ENCODE peak calls at places on chromosomes 11 and 22, in nine cellular contexts. N is stimulated activated naive CD4-positive, alpha-beta T cell; E is AML-193; S is heart right ventricle; J is progenitor cell of endocrine pancreas; L is NCI-H345; V is activated naive CD4-positive, alpha-beta T cell; Y is T-cell; X is IMR-90. B is an unnamed sample.
A peak's percentile ranks its signal among the peaks of the same experiment; 100 is the strongest.

GRCh38 chr11:70544774-70545625 is 146.7 kb downstream of the CTTN start:
- DNase-seq in N (no peak), E (no peak), S (no peak), J (no peak), L (no peak), V (no peak), Y (no peak), X (peak; percentile 23), B (no peak)

GRCh38 chr22:31346255-31346732 is at the start of gene PATZ1:
- DNase-seq in N (peak; percentile 87), E (peak; percentile 80), S (no peak), J (peak; percentile 67), L (peak; percentile 79), V (peak; percentile 64), Y (peak; percentile 82), X (peak; percentile 72), B (peak; percentile 57)

GRCh38 chr11:132531921-132532320 is 1000.4 kb downstream of the OPCML start:
- DNase-seq in N (no peak), E (no peak), S (no peak), J (no peak), L (no peak), V (no peak), Y (no peak), X (no peak), B (no peak)

GRCh38 chr11:80593981-80594380 is 1153.2 kb upstream of the TENM4 start:
- DNase-seq in N (no peak), E (peak; percentile 0), S (no peak), J (no peak), L (peak; percentile 21), V (no peak), Y (no peak), X (peak; percentile 44), B (peak; percentile 86)

GRCh38 chr11:2178906-2179494 is 7.4 kb upstream of the TH start:
- DNase-seq in N (no peak), E (no peak), S (no peak), J (no peak), L (no peak), V (no peak), Y (no peak), X (peak; percentile 37), B (peak; percentile 93)

GRCh38 chr11:79973701-79974626 is 533.1 kb upstream of the TENM4 start:
- DNase-seq in N (no peak), E (no peak), S (no peak), J (no peak), L (no peak), V (no peak), Y (no peak), X (peak; percentile 31), B (peak; percentile 16)

GRCh38 chr22:21642584-21643448 is 714 bp downstream of the SDF2L1 start:
- DNase-seq in N (no peak), E (peak; percentile 46), S (peak; percentile 30), J (peak; percentile 45), L (peak; percentile 63), V (no peak), Y (no peak), X (peak; percentile 44), B (peak; percentile 67)

GRCh38 chr11:75204012-75204674 is 36.4 kb upstream of the TPBGL start:
- DNase-seq in N (no peak), E (no peak), S (no peak), J (no peak), L (no peak), V (no peak), Y (no peak), X (no peak), B (no peak)

GRCh38 chr11:1772270-1773130 is 8.8 kb upstream of the CTSD start:
- DNase-seq in N (peak; percentile 15), E (peak; percentile 82), S (no peak), J (no peak), L (no peak), V (no peak), Y (no peak), X (peak; percentile 91), B (peak; percentile 91)

GRCh38 chr22:39917091-39917703 is 16.3 kb downstream of the GRAP2 start:
- DNase-seq in N (no peak), E (no peak), S (no peak), J (no peak), L (no peak), V (no peak), Y (no peak), X (no peak), B (no peak)

GRCh38 chr11:116333193-116333592 is 439.6 kb downstream of the BUD13 start:
- DNase-seq in N (no peak), E (no peak), S (no peak), J (no peak), L (no peak), V (no peak), Y (no peak), X (no peak), B (no peak)

GRCh38 chr11:69060806-69061712 is 12.3 kb downstream of the TPCN2 start:
- DNase-seq in N (no peak), E (no peak), S (no peak), J (no peak), L (no peak), V (no peak), Y (no peak), X (no peak), B (no peak)

GRCh38 chr22:39938509-39938908 is 21.7 kb upstream of the TMA7B start:
- DNase-seq in N (no peak), E (no peak), S (no peak), J (no peak), L (no peak), V (no peak), Y (no peak), X (no peak), B (no peak)

GRCh38 chr11:86515297-86516094 is 140.8 kb downstream of the CCDC81 start:
- DNase-seq in N (no peak), E (no peak), S (no peak), J (no peak), L (no peak), V (no peak), Y (no peak), X (peak; percentile 91), B (peak; percentile 83)

GRCh38 chr11:77968337-77968736 is 26.1 kb downstream of the INTS4 start:
- DNase-seq in N (no peak), E (no peak), S (no peak), J (no peak), L (no peak), V (no peak), Y (no peak), X (no peak), B (no peak)

GRCh38 chr11:59557940-59558643 is 46.8 kb downstream of the OR4D9 start:
- DNase-seq in N (no peak), E (no peak), S (no peak), J (no peak), L (no peak), V (no peak), Y (no peak), X (no peak), B (no peak)

GRCh38 chr11:108654994-108655631 is 9.8 kb upstream of the DDX10 start:
- DNase-seq in N (no peak), E (peak; percentile 55), S (no peak), J (no peak), L (peak; percentile 35), V (no peak), Y (no peak), X (peak; percentile 56), B (peak; percentile 63)

GRCh38 chr22:31612891-31613285 is 49.1 kb downstream of the PISD start:
- DNase-seq in N (no peak), E (no peak), S (no peak), J (no peak), L (no peak), V (no peak), Y (no peak), X (no peak), B (no peak)

GRCh38 chr11:65911682-65912568 is 6.9 kb downstream of the C11orf68 start:
- DNase-seq in N (no peak), E (no peak), S (no peak), J (no peak), L (peak; percentile 45), V (no peak), Y (no peak), X (peak; percentile 87), B (peak; percentile 72)

GRCh38 chr11:23540101-23540561 is 679.9 kb upstream of the CCDC179 start:
- DNase-seq in N (no peak), E (peak; percentile 35), S (no peak), J (peak; percentile 17), L (peak; percentile 40), V (no peak), Y (no peak), X (peak; percentile 53), B (peak; percentile 46)

GRCh38 chr22:27420817-27421361 is 380.7 kb downstream of the MN1 start:
- DNase-seq in N (no peak), E (no peak), S (peak; percentile 74), J (no peak), L (no peak), V (no peak), Y (no peak), X (peak; percentile 95), B (peak; percentile 92)

GRCh38 chr11:84721561-84721961 is 905.6 kb downstream of the DLG2 start:
- DNase-seq in N (peak; percentile 35), E (no peak), S (no peak), J (no peak), L (no peak), V (no peak), Y (no peak), X (no peak), B (no peak)

GRCh38 chr22:35808377-35808776 is 90.7 kb downstream of the APOL5 start:
- DNase-seq in N (no peak), E (no peak), S (no peak), J (no peak), L (no peak), V (no peak), Y (no peak), X (no peak), B (no peak)

GRCh38 chr11:13567551-13567950 is 71.8 kb upstream of the PTH start:
- DNase-seq in N (no peak), E (no peak), S (no peak), J (no peak), L (no peak), V (no peak), Y (no peak), X (no peak), B (no peak)

GRCh38 chr11:45170484-45170883 is 24.0 kb downstream of the PRDM11 start:
- DNase-seq in N (no peak), E (no peak), S (no peak), J (no peak), L (no peak), V (no peak), Y (no peak), X (no peak), B (no peak)

GRCh38 chr11:3859373-3859881 is 4.0 kb downstream of the STIM1 start:
- DNase-seq in N (no peak), E (no peak), S (peak; percentile 74), J (no peak), L (no peak), V (no peak), Y (no peak), X (no peak), B (no peak)

GRCh38 chr11:16215352-16215751 is 141.0 kb downstream of the SOX6 start:
- DNase-seq in N (no peak), E (no peak), S (no peak), J (no peak), L (no peak), V (no peak), Y (no peak), X (no peak), B (no peak)

GRCh38 chr11:133927690-133928627 is 28.8 kb downstream of the IGSF9B start:
- DNase-seq in N (peak; percentile 60), E (peak; percentile 46), S (peak; percentile 67), J (peak; percentile 71), L (peak; percentile 87), V (peak; percentile 6), Y (peak; percentile 38), X (peak; percentile 39), B (peak; percentile 42)

GRCh38 chr11:10032991-10033390 is 261.0 kb downstream of the SBF2 start:
- DNase-seq in N (no peak), E (no peak), S (no peak), J (no peak), L (no peak), V (no peak), Y (no peak), X (peak; percentile 29), B (peak; percentile 7)

GRCh38 chr11:18253778-18254338 is 5.4 kb upstream of the SAA2 start:
- DNase-seq in N (no peak), E (no peak), S (no peak), J (no peak), L (no peak), V (no peak), Y (no peak), X (no peak), B (no peak)

GRCh38 chr11:34318111-34319037 is 39.4 kb downstream of the ABTB2 start:
- DNase-seq in N (no peak), E (no peak), S (no peak), J (no peak), L (no peak), V (no peak), Y (no peak), X (peak; percentile 58), B (peak; percentile 17)